ENCODE peak calls at places on chromosomes 6 and 20, in seven cellular contexts. One of them, this sample, is unnamed.

GRCh38 chr20:24164360-24164759 is 175.8 kb upstream of the GGTLC1 start:
- DNase-seq in BJ: no peak
- DNase-seq in neural progenitor cell: peak; percentile 38
- DNase-seq in breast epithelium: no peak
- DNase-seq in endothelial cell of umbilical vein: peak; percentile 45
- DNase-seq in brain microvascular endothelial cell: peak; percentile 49
- DNase-seq in fibroblast of lung: no peak
- DNase-seq in this sample: no peak

GRCh38 chr20:48924711-48925109 is 3.2 kb downstream of the ARFGEF2 start:
- DNase-seq in fibroblast of lung: no peak
- DNase-seq in brain microvascular endothelial cell: no peak
- DNase-seq in neural progenitor cell: no peak
- DNase-seq in endothelial cell of umbilical vein: no peak
- DNase-seq in BJ: no peak
- DNase-seq in breast epithelium: no peak
- DNase-seq in this sample: no peak

GRCh38 chr20:20495719-20496474 is 128.0 kb downstream of the INSM1 start:
- DNase-seq in brain microvascular endothelial cell: no peak
- DNase-seq in breast epithelium: no peak
- DNase-seq in endothelial cell of umbilical vein: no peak
- DNase-seq in neural progenitor cell: no peak
- DNase-seq in fibroblast of lung: no peak
- DNase-seq in BJ: no peak
- DNase-seq in this sample: no peak

GRCh38 chr6:31738048-31738979 is 1.5 kb upstream of the MSH5 start:
- DNase-seq in brain microvascular endothelial cell: peak; percentile 82
- DNase-seq in BJ: no peak
- DNase-seq in neural progenitor cell: no peak
- DNase-seq in endothelial cell of umbilical vein: peak; percentile 90
- DNase-seq in breast epithelium: peak; percentile 74
- DNase-seq in fibroblast of lung: peak; percentile 84
- DNase-seq in this sample: peak; percentile 69

GRCh38 chr6:41469951-41470340 is 76.2 kb upstream of the FOXP4 start:
- DNase-seq in fibroblast of lung: peak; percentile 53
- DNase-seq in BJ: no peak
- DNase-seq in endothelial cell of umbilical vein: no peak
- DNase-seq in brain microvascular endothelial cell: no peak
- DNase-seq in neural progenitor cell: peak; percentile 67
- DNase-seq in breast epithelium: no peak
- DNase-seq in this sample: no peak

GRCh38 chr6:189676-190075 is 102.6 kb upstream of the DUSP22 start:
- DNase-seq in BJ: no peak
- DNase-seq in breast epithelium: no peak
- DNase-seq in fibroblast of lung: no peak
- DNase-seq in neural progenitor cell: no peak
- DNase-seq in endothelial cell of umbilical vein: no peak
- DNase-seq in brain microvascular endothelial cell: no peak
- DNase-seq in this sample: no peak

GRCh38 chr6:109987196-109987595 is 9.1 kb downstream of the GPR6 start:
- DNase-seq in endothelial cell of umbilical vein: no peak
- DNase-seq in BJ: no peak
- DNase-seq in neural progenitor cell: no peak
- DNase-seq in fibroblast of lung: no peak
- DNase-seq in breast epithelium: no peak
- DNase-seq in brain microvascular endothelial cell: no peak
- DNase-seq in this sample: no peak

GRCh38 chr6:39962831-39963230 is 28.6 kb upstream of the MOCS1 start:
- DNase-seq in endothelial cell of umbilical vein: no peak
- DNase-seq in neural progenitor cell: no peak
- DNase-seq in BJ: peak; percentile 39
- DNase-seq in brain microvascular endothelial cell: peak; percentile 38
- DNase-seq in fibroblast of lung: no peak
- DNase-seq in breast epithelium: no peak
- DNase-seq in this sample: no peak

GRCh38 chr6:153595903-153596302 is 443.1 kb upstream of the OPRM1 start:
- DNase-seq in breast epithelium: no peak
- DNase-seq in neural progenitor cell: no peak
- DNase-seq in BJ: no peak
- DNase-seq in fibroblast of lung: peak; percentile 8
- DNase-seq in endothelial cell of umbilical vein: no peak
- DNase-seq in brain microvascular endothelial cell: peak; percentile 35
- DNase-seq in this sample: no peak

GRCh38 chr6:110415297-110415916 is at the start of gene DDO:
- DNase-seq in endothelial cell of umbilical vein: peak; percentile 10
- DNase-seq in BJ: no peak
- DNase-seq in breast epithelium: peak; percentile 92
- DNase-seq in neural progenitor cell: no peak
- DNase-seq in brain microvascular endothelial cell: no peak
- DNase-seq in fibroblast of lung: peak; percentile 61
- DNase-seq in this sample: peak; percentile 4

GRCh38 chr6:18823782-18824386 is 436.7 kb downstream of the RNF144B start:
- DNase-seq in fibroblast of lung: peak; percentile 1
- DNase-seq in endothelial cell of umbilical vein: peak; percentile 7
- DNase-seq in brain microvascular endothelial cell: peak; percentile 19
- DNase-seq in neural progenitor cell: peak; percentile 76
- DNase-seq in BJ: no peak
- DNase-seq in breast epithelium: no peak
- DNase-seq in this sample: no peak

GRCh38 chr20:10557685-10558084 is 116.1 kb downstream of the JAG1 start:
- DNase-seq in endothelial cell of umbilical vein: no peak
- DNase-seq in neural progenitor cell: no peak
- DNase-seq in brain microvascular endothelial cell: no peak
- DNase-seq in fibroblast of lung: peak; percentile 41
- DNase-seq in breast epithelium: no peak
- DNase-seq in BJ: no peak
- DNase-seq in this sample: peak; percentile 66

GRCh38 chr6:159842035-159842434 is 42.0 kb downstream of the PNLDC1 start:
- DNase-seq in endothelial cell of umbilical vein: no peak
- DNase-seq in breast epithelium: no peak
- DNase-seq in BJ: no peak
- DNase-seq in fibroblast of lung: peak; percentile 4
- DNase-seq in neural progenitor cell: peak; percentile 28
- DNase-seq in brain microvascular endothelial cell: no peak
- DNase-seq in this sample: no peak

GRCh38 chr6:36319436-36319762 is 17.3 kb downstream of the BNIP5 start:
- DNase-seq in endothelial cell of umbilical vein: no peak
- DNase-seq in neural progenitor cell: peak; percentile 30
- DNase-seq in fibroblast of lung: no peak
- DNase-seq in brain microvascular endothelial cell: no peak
- DNase-seq in breast epithelium: no peak
- DNase-seq in BJ: no peak
- DNase-seq in this sample: no peak

GRCh38 chr20:33606114-33606771 is 55.9 kb upstream of the C20orf144 start:
- DNase-seq in neural progenitor cell: peak; percentile 11
- DNase-seq in breast epithelium: no peak
- DNase-seq in BJ: no peak
- DNase-seq in endothelial cell of umbilical vein: no peak
- DNase-seq in brain microvascular endothelial cell: no peak
- DNase-seq in fibroblast of lung: no peak
- DNase-seq in this sample: no peak

GRCh38 chr6:151804585-151805285 is 2.7 kb upstream of the ESR1 start:
- DNase-seq in fibroblast of lung: no peak
- DNase-seq in BJ: no peak
- DNase-seq in neural progenitor cell: no peak
- DNase-seq in brain microvascular endothelial cell: no peak
- DNase-seq in breast epithelium: no peak
- DNase-seq in endothelial cell of umbilical vein: no peak
- DNase-seq in this sample: no peak

GRCh38 chr6:53524455-53524815 is 20.5 kb downstream of the GCLC start:
- DNase-seq in fibroblast of lung: peak; percentile 80
- DNase-seq in BJ: peak; percentile 12
- DNase-seq in neural progenitor cell: no peak
- DNase-seq in brain microvascular endothelial cell: peak; percentile 39
- DNase-seq in endothelial cell of umbilical vein: peak; percentile 43
- DNase-seq in breast epithelium: no peak
- DNase-seq in this sample: no peak

GRCh38 chr6:139547082-139547776 is 172.8 kb upstream of the CITED2 start:
- DNase-seq in endothelial cell of umbilical vein: no peak
- DNase-seq in neural progenitor cell: no peak
- DNase-seq in fibroblast of lung: no peak
- DNase-seq in breast epithelium: no peak
- DNase-seq in brain microvascular endothelial cell: no peak
- DNase-seq in BJ: no peak
- DNase-seq in this sample: no peak

GRCh38 chr20:44990957-44991356 is 24.6 kb downstream of the STK4 start:
- DNase-seq in breast epithelium: no peak
- DNase-seq in brain microvascular endothelial cell: no peak
- DNase-seq in fibroblast of lung: no peak
- DNase-seq in neural progenitor cell: no peak
- DNase-seq in endothelial cell of umbilical vein: no peak
- DNase-seq in BJ: no peak
- DNase-seq in this sample: no peak
- H3K36me3 ChIP-seq in breast epithelium: no peaks in the 10 kb centered on the region
- H3K36me3 ChIP-seq in brain microvascular endothelial cell: peaks cover 8% of the 10 kb centered on the region
- H3K36me3 ChIP-seq in fibroblast of lung: peaks cover 2% of the 10 kb centered on the region
- H3K36me3 ChIP-seq in neural progenitor cell: peaks cover 4% of the 10 kb centered on the region
- H3K36me3 ChIP-seq in endothelial cell of umbilical vein: peaks cover 3% of the 10 kb centered on the region
- H3K36me3 ChIP-seq in BJ: peaks cover 2% of the 10 kb centered on the region
- H3K36me3 ChIP-seq in this sample: no peaks in the 10 kb centered on the region

DNA sequence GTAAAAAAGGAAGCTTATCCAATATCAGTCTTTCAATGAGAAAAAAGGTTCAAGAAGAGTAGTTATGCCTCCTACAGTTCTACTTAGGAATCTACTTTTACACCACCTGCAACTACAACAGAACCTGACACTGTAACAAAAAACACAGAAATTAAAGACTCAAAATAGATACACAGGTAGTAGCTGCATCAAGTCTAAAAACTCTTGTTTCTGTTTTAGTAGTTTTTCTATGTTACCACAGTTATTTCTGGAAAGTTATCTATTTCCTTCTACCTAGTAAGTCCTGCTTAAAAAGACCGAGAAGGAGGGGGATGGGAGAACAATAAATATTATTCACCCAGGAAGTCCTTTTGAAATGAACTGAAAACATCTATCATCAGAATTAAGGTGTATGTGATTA is 52.5 kb downstream of the ATG5 start:
- DNase-seq in neural progenitor cell: no peak
- DNase-seq in brain microvascular endothelial cell: no peak
- DNase-seq in endothelial cell of umbilical vein: no peak
- DNase-seq in breast epithelium: no peak
- DNase-seq in fibroblast of lung: no peak
- DNase-seq in BJ: no peak
- DNase-seq in this sample: no peak
- TF ChIP-seq CTCF in neural progenitor cell: no peak
- TF ChIP-seq CTCF in brain microvascular endothelial cell: no peak
- TF ChIP-seq CTCF in endothelial cell of umbilical vein: no peak
- TF ChIP-seq CTCF in breast epithelium: no peak
- TF ChIP-seq CTCF in fibroblast of lung: no peak
- TF ChIP-seq CTCF in BJ: no peak
- TF ChIP-seq CTCF in this sample: no peak

GRCh38 chr6:108591040-108591816 is 30.5 kb downstream of the FOXO3 start:
- DNase-seq in breast epithelium: no peak
- DNase-seq in BJ: no peak
- DNase-seq in neural progenitor cell: no peak
- DNase-seq in endothelial cell of umbilical vein: no peak
- DNase-seq in brain microvascular endothelial cell: no peak
- DNase-seq in fibroblast of lung: no peak
- DNase-seq in this sample: no peak

GRCh38 chr6:108585921-108586320 is 25.2 kb downstream of the FOXO3 start:
- DNase-seq in neural progenitor cell: no peak
- DNase-seq in breast epithelium: no peak
- DNase-seq in endothelial cell of umbilical vein: no peak
- DNase-seq in fibroblast of lung: no peak
- DNase-seq in BJ: no peak
- DNase-seq in brain microvascular endothelial cell: no peak
- DNase-seq in this sample: no peak

GRCh38 chr6:108588586-108588985 is 27.9 kb downstream of the FOXO3 start:
- DNase-seq in endothelial cell of umbilical vein: peak; percentile 78
- DNase-seq in breast epithelium: no peak
- DNase-seq in fibroblast of lung: peak; percentile 76
- DNase-seq in neural progenitor cell: peak; percentile 42
- DNase-seq in brain microvascular endothelial cell: peak; percentile 79
- DNase-seq in BJ: no peak
- DNase-seq in this sample: no peak

GRCh38 chr6:108587258-108588059 is 26.7 kb downstream of the FOXO3 start:
- DNase-seq in brain microvascular endothelial cell: peak; percentile 87
- DNase-seq in neural progenitor cell: peak; percentile 32
- DNase-seq in BJ: no peak
- DNase-seq in endothelial cell of umbilical vein: peak; percentile 61
- DNase-seq in fibroblast of lung: peak; percentile 86
- DNase-seq in breast epithelium: no peak
- DNase-seq in this sample: no peak

DNA sequence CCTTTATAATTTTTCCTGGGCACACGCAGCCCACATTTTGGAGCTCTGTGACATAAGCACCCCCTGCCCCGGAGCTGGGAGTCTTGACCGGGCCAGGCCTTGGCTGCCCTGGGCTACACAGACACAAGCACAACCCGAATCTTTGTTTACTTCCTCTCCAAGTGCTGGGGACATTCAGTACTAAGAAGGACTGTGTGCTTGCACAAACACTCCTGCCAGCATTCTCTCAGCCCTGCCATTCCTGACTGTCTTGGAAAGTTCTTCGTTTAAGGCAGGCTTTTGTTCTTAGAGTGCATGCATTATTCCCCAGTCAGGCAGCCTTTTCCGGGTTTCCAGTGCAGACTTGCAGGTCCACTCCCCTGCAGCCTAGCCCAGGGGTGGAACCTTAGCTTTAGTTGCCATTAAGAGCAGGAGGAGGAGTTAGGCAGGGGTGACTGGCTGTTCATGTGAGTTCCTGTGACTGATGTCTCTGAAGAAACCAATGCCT is 28.6 kb downstream of the FOXO3 start:
- DNase-seq in endothelial cell of umbilical vein: peak; percentile 85
- DNase-seq in fibroblast of lung: peak; percentile 70
- DNase-seq in neural progenitor cell: peak; percentile 86
- DNase-seq in BJ: no peak
- DNase-seq in breast epithelium: peak; percentile 98
- DNase-seq in brain microvascular endothelial cell: peak; percentile 68
- DNase-seq in this sample: peak; percentile 68
- H3K4me3 ChIP-seq in endothelial cell of umbilical vein: no peak overlapping the region
- H3K4me3 ChIP-seq in fibroblast of lung: peak overlapping the region; percentile 8
- H3K4me3 ChIP-seq in neural progenitor cell: peak overlapping the region; percentile 18
- H3K4me3 ChIP-seq in BJ: no peak overlapping the region
- H3K4me3 ChIP-seq in breast epithelium: peak overlapping the region; percentile 21
- H3K4me3 ChIP-seq in brain microvascular endothelial cell: no peak overlapping the region
- H3K4me3 ChIP-seq in this sample: no peak overlapping the region

GRCh38 chr6:47277702-47278101 is 32.0 kb downstream of the TNFRSF21 start:
- DNase-seq in neural progenitor cell: no peak
- DNase-seq in BJ: no peak
- DNase-seq in endothelial cell of umbilical vein: no peak
- DNase-seq in breast epithelium: no peak
- DNase-seq in fibroblast of lung: no peak
- DNase-seq in brain microvascular endothelial cell: no peak
- DNase-seq in this sample: no peak
- H3K36me3 ChIP-seq in neural progenitor cell: no peaks in the 10 kb centered on the region
- H3K36me3 ChIP-seq in BJ: no peaks in the 10 kb centered on the region
- H3K36me3 ChIP-seq in endothelial cell of umbilical vein: peaks cover 11% of the 10 kb centered on the region
- H3K36me3 ChIP-seq in breast epithelium: no peaks in the 10 kb centered on the region
- H3K36me3 ChIP-seq in fibroblast of lung: no peaks in the 10 kb centered on the region
- H3K36me3 ChIP-seq in brain microvascular endothelial cell: no peaks in the 10 kb centered on the region
- H3K36me3 ChIP-seq in this sample: peaks cover 5% of the 10 kb centered on the region

This sample was measured in kidney epithelial cell.